ENCODE peak calls at places on chromosomes 13 and 19, in ten cellular contexts. H, Q, S, W, R, C, Z, U, E and A are unnamed samples.

GRCh38 chr13:64052526-64052925 is 2636.9 kb upstream of the PCDH20 start:
- DNase-seq in C (no peak), Q (no peak), E (no peak), Z (no peak), R (no peak), H (no peak), W (peak; percentile 3), S (no peak), U (no peak), A (no peak)

GRCh38 chr13:76009491-76009890 is 373.4 kb downstream of the LMO7 start:
- DNase-seq in Q (peak; percentile 24), Z (no peak), U (no peak), E (peak; percentile 34), R (no peak), C (no peak), S (no peak), W (peak; percentile 59), H (no peak), A (no peak)

GRCh38 chr19:49436381-49437017 is 4.8 kb downstream of the SLC17A7 start:
- DNase-seq in E (no peak), Q (no peak), W (no peak), R (no peak), Z (no peak), H (no peak), U (no peak), S (no peak), C (no peak), A (no peak)

GRCh38 chr13:99227331-99227900 is 26.8 kb downstream of the UBAC2 start:
- DNase-seq in C (no peak), U (no peak), Q (no peak), H (no peak), S (no peak), Z (no peak), W (no peak), R (no peak), E (no peak), A (no peak)

GRCh38 chr19:7533281-7533819 is 2.2 kb upstream of the PNPLA6 start:
- DNase-seq in C (peak; percentile 42), H (peak; percentile 64), S (no peak), W (peak; percentile 51), E (no peak), U (peak; percentile 79), Z (peak; percentile 70), Q (no peak), R (peak; percentile 74), A (no peak)

GRCh38 chr19:14381689-14382474 is 638 bp downstream of the ADGRE5 start:
- DNase-seq in Q (peak; percentile 52), E (no peak), W (no peak), S (peak; percentile 81), H (peak; percentile 90), R (peak; percentile 81), U (peak; percentile 53), C (peak; percentile 28), Z (peak; percentile 39), A (no peak)

GRCh38 chr13:101211261-101211660 is 205.0 kb downstream of the NALCN start:
- DNase-seq in R (no peak), H (no peak), Z (no peak), E (no peak), C (no peak), U (peak; percentile 5), W (peak; percentile 72), S (no peak), Q (no peak), A (no peak)

GRCh38 chr13:99415851-99416331 is 85.4 kb upstream of the TM9SF2 start:
- DNase-seq in U (no peak), E (no peak), S (peak; percentile 57), H (peak; percentile 43), W (no peak), C (no peak), R (no peak), Z (no peak), Q (no peak), A (no peak)

GRCh38 chr13:27504126-27504525 is 53.8 kb upstream of the MTIF3 start:
- DNase-seq in Q (no peak), U (no peak), H (peak; percentile 28), E (no peak), R (no peak), Z (no peak), W (no peak), C (no peak), S (no peak), A (no peak)

GRCh38 chr13:101941095-101941777 is 460.6 kb downstream of the FGF14 start:
- DNase-seq in H (no peak), Q (peak; percentile 11), Z (no peak), S (no peak), U (no peak), R (no peak), E (no peak), W (no peak), C (no peak), A (no peak)

DNA sequence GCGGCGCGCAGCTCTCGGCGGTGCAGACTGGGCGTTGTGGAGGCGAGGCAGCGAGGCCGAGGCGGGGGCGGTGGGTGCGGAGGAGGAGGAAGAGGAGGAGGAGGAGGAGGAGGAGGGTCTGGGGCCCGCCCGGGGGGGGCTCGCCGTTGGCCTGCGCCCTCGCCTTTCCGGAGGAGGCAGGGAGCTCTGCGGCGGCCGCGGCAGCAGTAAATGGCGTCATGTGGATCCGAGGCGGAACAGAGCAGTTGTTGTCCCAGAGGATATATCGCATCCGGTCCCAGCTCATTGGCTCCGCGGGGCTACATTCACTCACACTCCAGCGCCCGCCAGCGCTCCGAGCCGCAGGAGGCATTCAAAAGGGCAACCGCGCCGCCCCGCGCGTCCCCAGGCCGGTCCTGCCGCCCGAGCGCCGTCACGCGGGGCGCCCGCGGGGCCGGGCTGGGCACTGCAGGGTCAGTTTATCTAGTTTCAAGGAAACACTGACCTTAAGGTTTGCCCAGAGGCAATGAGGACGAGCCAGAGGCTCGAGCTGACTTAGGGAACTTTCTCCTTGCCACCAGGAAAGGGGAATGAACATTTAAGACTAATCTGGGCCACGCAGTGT is at the start of gene SPRY2:
- DNase-seq in H (peak; percentile 95), C (peak; percentile 91), R (peak; percentile 95), Q (peak; percentile 97), S (peak; percentile 96), Z (peak; percentile 94), U (peak; percentile 98), E (peak; percentile 85), W (peak; percentile 97), A (peak; percentile 88)
- TF ChIP-seq CTCF in H (no peak), C (no peak), R (peak; percentile 36), Q (no peak), S (no peak), Z (no peak), U (no peak), E (no peak), W (no peak), A (peak; percentile 13)

GRCh38 chr13:31007392-31007791 is 74.9 kb downstream of the TEX26 start:
- DNase-seq in E (no peak), C (no peak), S (no peak), Z (no peak), W (no peak), H (no peak), R (no peak), Q (no peak), U (no peak), A (no peak)

GRCh38 chr13:31001647-31002046 is 69.2 kb downstream of the TEX26 start:
- DNase-seq in C (no peak), Q (peak; percentile 5), R (no peak), W (no peak), S (no peak), Z (peak; percentile 74), H (no peak), E (no peak), U (no peak), A (no peak)

GRCh38 chr13:31008400-31009115 is 76.1 kb downstream of the TEX26 start:
- DNase-seq in W (no peak), C (no peak), E (no peak), H (no peak), R (no peak), S (no peak), Z (no peak), Q (peak; percentile 43), U (peak; percentile 20), A (no peak)

GRCh38 chr13:31009166-31009565 is 76.7 kb downstream of the TEX26 start:
- DNase-seq in C (no peak), Q (peak; percentile 22), S (no peak), R (no peak), Z (no peak), U (peak; percentile 7), E (no peak), H (no peak), W (no peak), A (no peak)

GRCh38 chr13:31005066-31005465 is 72.6 kb downstream of the TEX26 start:
- DNase-seq in C (no peak), H (no peak), S (no peak), Q (no peak), Z (no peak), W (no peak), E (no peak), U (no peak), R (no peak), A (no peak)
- H3K27ac ChIP-seq in C (no peak overlapping the region), H (no peak overlapping the region), S (no peak overlapping the region), Q (no peak overlapping the region), Z (no peak overlapping the region), W (no peak overlapping the region), E (no peak overlapping the region), U (no peak overlapping the region), R (no peak overlapping the region), A (no peak overlapping the region)

DNA sequence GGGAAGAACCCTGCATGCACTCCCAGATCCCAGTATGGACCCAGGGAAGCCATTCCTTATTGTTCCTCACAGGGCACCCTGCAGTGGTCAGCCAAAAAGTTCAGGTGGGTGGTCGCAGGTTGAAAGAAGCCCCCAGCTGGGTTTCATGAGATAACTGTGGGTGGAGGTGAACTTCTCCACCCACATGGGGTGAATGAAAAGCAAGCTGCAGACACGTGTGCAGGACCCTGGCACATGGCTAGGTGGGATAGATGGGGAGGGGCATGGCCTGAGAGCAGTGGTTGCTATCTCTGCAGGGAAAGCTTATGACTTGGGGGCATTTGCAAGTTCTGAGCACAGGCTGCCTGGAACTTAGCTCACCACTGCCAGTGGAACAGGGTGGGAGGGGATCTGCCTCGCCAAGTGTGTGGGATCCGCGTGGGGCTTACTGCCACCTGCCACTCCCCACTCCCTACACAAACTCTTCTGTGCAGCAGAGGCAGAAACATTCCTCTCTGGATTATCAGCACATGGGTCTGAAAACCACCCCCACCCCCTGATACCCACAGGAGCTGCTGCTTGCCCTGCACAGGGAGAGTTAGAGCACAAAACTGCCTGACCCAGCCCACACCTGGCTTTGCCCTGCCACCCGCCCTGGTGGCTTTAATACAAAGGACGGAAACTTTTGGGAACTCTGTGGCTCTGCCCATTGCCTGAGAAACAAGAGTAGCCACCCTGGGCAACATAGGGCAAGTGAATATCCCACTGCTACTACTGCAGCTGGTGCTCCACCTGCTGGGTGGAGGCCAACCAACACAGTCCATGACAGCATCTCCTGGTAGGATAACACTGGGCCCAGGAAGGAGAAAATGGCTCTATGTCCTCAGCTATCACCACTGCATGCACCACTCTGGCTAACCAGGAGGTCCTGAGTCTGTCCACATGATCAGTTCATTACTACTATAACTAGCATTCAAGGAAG is 24.4 kb downstream of the PLA2G4C start:
- DNase-seq in C (no peak), U (no peak), H (no peak), Z (no peak), S (no peak), E (no peak), Q (no peak), W (no peak), R (no peak), A (no peak)
- TF ChIP-seq CTCF in C (no peak), U (no peak), H (no peak), Z (no peak), S (no peak), E (no peak), Q (peak; percentile 15), W (no peak), R (no peak), A (no peak)

DNA sequence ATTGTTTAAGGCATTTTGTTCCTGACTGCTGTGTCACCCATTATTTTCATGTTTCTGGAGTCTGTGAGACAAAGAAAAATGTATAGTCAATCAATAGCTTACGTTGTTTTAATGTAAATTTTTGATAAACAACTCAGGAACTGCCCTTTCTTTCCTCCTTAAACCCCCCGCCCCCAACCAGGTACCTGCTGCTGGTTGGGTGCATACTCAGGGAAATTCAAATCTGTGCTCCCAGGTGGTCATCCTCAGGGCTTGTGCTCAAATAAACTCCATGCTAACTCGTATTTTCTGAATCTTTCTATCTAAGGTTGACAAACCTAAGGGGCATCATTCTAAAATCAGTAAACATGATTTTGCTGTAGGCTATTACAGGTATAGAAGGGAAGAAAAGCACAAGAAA is 4.1 kb upstream of the CDC16 start:
- DNase-seq in S (no peak), H (no peak), E (no peak), R (no peak), U (no peak), Q (no peak), W (no peak), C (no peak), Z (no peak), A (no peak)
- H3K27ac ChIP-seq in S (no peak overlapping the region), H (no peak overlapping the region), E (no peak overlapping the region), R (no peak overlapping the region), U (no peak overlapping the region), Q (no peak overlapping the region), W (no peak overlapping the region), C (no peak overlapping the region), Z (no peak overlapping the region), A (no peak overlapping the region)